ENCODE peak calls at places on chromosomes 11 and 22, in five cellular contexts. M is brain microvascular endothelial cell, S is AG04450, V is PC-9, G is endothelial cell of umbilical vein. N is an unnamed sample.

GRCh38 chr11:101082813-101083212 is 46.8 kb downstream of the PGR start:
- DNase-seq in M (no peak), S (no peak), V (no peak), G (no peak), N (no peak)

GRCh38 chr11:114259551-114259983 is 36.6 kb upstream of the NNMT start:
- DNase-seq in M (no peak), S (no peak), V (no peak), G (no peak), N (no peak)

GRCh38 chr22:28116261-28116673 is 197.2 kb upstream of the PITPNB start:
- DNase-seq in M (peak), S (peak), V (peak), G (no peak), N (peak)

GRCh38 chr11:71311928-71312510 is 59.6 kb upstream of the SHANK2 start:
- DNase-seq in M (no peak), S (no peak), V (no peak), G (no peak), N (no peak)

GRCh38 chr11:47980093-47980906 is at the start of gene PTPRJ:
- DNase-seq in M (no peak), S (no peak), V (no peak), G (peak), N (peak)

GRCh38 chr11:130121430-130121978 is 38.1 kb upstream of the ST14 start:
- DNase-seq in M (peak), S (peak), V (no peak), G (peak), N (no peak)

GRCh38 chr11:26228778-26229177 is 103.2 kb upstream of the ANO3 start:
- DNase-seq in M (peak), S (no peak), V (no peak), G (peak), N (no peak)

GRCh38 chr11:33742249-33742851 is 6.1 kb upstream of the CD59 start:
- DNase-seq in M (no peak), S (no peak), V (peak), G (peak), N (no peak)

GRCh38 chr11:11010624-11011127 is 152.8 kb upstream of the ZBED5 start:
- DNase-seq in M (peak), S (no peak), V (no peak), G (peak), N (peak)

GRCh38 chr22:46791201-46791731 is 28.8 kb downstream of the TBC1D22A start:
- DNase-seq in M (peak), S (no peak), V (no peak), G (peak), N (peak)

GRCh38 chr11:9748361-9748970 is 84.6 kb downstream of the SWAP70 start:
- DNase-seq in M (peak), S (no peak), V (peak), G (peak), N (no peak)

GRCh38 chr11:62694455-62695167 is 5.3 kb upstream of the LRRN4CL start:
- DNase-seq in M (peak), S (peak), V (no peak), G (peak), N (no peak)

GRCh38 chr11:120182790-120183491 is 27.9 kb upstream of the OAF start:
- DNase-seq in M (no peak), S (no peak), V (no peak), G (no peak), N (peak)

GRCh38 chr11:36056160-36056751 is 112.4 kb downstream of the LDLRAD3 start:
- DNase-seq in M (peak), S (no peak), V (peak), G (peak), N (no peak)

GRCh38 chr11:63705526-63705925 is 24.2 kb downstream of the RTN3 start:
- DNase-seq in M (no peak), S (no peak), V (no peak), G (peak), N (no peak)

GRCh38 chr22:49195636-49196035 is 632.0 kb downstream of the BRD1 start:
- DNase-seq in M (no peak), S (no peak), V (no peak), G (no peak), N (no peak)

GRCh38 chr11:117170210-117170609 is 8.3 kb upstream of the SIDT2 start:
- DNase-seq in M (no peak), S (no peak), V (no peak), G (no peak), N (no peak)

GRCh38 chr11:100719809-100720221 is 32.7 kb downstream of the ARHGAP42 start:
- DNase-seq in M (peak), S (no peak), V (peak), G (peak), N (peak)

GRCh38 chr11:68868221-68868620 is 26.5 kb upstream of the CPT1A start:
- DNase-seq in M (no peak), S (no peak), V (no peak), G (no peak), N (no peak)

GRCh38 chr22:43923631-43924548 is at the start of gene PNPLA3:
- DNase-seq in M (peak), S (peak), V (peak), G (peak), N (peak)

GRCh38 chr11:19714093-19714386 is 1.4 kb downstream of the NAV2 start:
- DNase-seq in M (peak), S (no peak), V (no peak), G (peak), N (no peak)

GRCh38 chr11:6210274-6210955 is 5.1 kb downstream of the C11orf42 start:
- DNase-seq in M (no peak), S (no peak), V (no peak), G (no peak), N (no peak)

GRCh38 chr11:76166314-76166713 is 40.0 kb downstream of the WNT11 start:
- DNase-seq in M (no peak), S (no peak), V (no peak), G (no peak), N (no peak)

GRCh38 chr11:17652556-17652955 is 66.8 kb upstream of the MYOD1 start:
- DNase-seq in M (no peak), S (no peak), V (no peak), G (no peak), N (no peak)

GRCh38 chr22:17198188-17199130 is 20.8 kb downstream of the ADA2 start:
- DNase-seq in M (no peak), S (no peak), V (no peak), G (no peak), N (no peak)

GRCh38 chr22:42907404-42908081 is 50.5 kb upstream of the ARFGAP3 start:
- DNase-seq in M (no peak), S (no peak), V (no peak), G (no peak), N (no peak)

GRCh38 chr11:22084564-22084963 is 108.3 kb upstream of the ANO5 start:
- DNase-seq in M (no peak), S (no peak), V (no peak), G (no peak), N (no peak)

GRCh38 chr11:80155412-80156017 is 714.7 kb upstream of the TENM4 start:
- DNase-seq in M (peak), S (no peak), V (no peak), G (peak), N (peak)

GRCh38 chr11:60985991-60986915 is 14.8 kb downstream of the CD6 start:
- DNase-seq in M (peak), S (peak), V (peak), G (no peak), N (peak)

GRCh38 chr11:106624377-106624776 is 393.9 kb downstream of the GUCY1A2 start:
- DNase-seq in M (no peak), S (no peak), V (no peak), G (no peak), N (no peak)

GRCh38 chr11:113162590-113162961 is 151.8 kb upstream of the TTC12 start:
- DNase-seq in M (no peak), S (no peak), V (no peak), G (no peak), N (no peak)

GRCh38 chr11:34300571-34301295 is 57.1 kb downstream of the ABTB2 start:
- DNase-seq in M (no peak), S (no peak), V (no peak), G (no peak), N (no peak)

GRCh38 chr11:19352072-19352735 is 111.5 kb upstream of the E2F8 start:
- DNase-seq in M (no peak), S (no peak), V (no peak), G (no peak), N (no peak)

GRCh38 chr11:34501962-34502361 is 11.6 kb downstream of the ELF5 start:
- DNase-seq in M (no peak), S (no peak), V (peak), G (no peak), N (no peak)

DNA sequence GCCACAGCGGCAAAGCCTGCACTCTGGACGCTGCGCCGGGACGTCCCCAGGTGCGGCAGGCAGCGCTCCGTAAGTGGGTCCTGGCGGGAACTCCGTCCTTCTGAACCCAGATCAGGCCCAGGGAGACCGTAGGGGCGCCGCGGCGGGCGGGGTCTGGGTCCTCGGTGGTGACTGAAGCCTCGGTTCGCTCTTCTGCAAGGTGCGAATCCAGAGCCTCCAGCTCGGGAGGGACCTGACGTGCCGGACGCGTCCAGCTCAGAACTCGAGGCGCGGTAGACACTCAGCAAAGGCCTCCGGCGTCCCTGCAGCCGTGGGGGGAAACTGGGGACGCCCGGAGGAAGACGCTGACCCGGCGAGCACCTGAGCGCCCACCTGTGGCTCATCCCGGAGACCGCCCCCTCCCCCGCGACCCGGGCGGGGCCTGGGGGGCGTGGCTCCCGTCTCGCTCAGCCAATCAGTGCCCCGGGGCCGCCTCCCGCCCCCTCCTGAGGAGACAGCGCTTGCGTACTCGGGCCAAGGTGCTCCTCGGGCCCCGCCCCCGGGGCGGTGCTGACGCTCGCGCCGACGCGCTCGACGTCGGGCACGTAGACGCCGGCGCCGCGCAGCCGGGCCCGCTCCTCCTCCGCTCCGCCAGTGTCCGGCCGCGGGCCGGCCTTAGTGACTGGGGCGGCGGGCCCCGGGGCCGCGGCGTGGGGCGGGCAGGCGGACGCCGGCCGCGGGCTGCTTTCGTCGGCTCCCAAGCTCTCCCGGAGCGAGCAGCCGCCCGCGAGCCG is at the start of gene PPFIA1:
- DNase-seq in M (peak), S (peak), V (peak), G (peak), N (peak)
- TF ChIP-seq CTCF in M (no peak), S (no peak), V (no peak), G (no peak), N (no peak)

DNA sequence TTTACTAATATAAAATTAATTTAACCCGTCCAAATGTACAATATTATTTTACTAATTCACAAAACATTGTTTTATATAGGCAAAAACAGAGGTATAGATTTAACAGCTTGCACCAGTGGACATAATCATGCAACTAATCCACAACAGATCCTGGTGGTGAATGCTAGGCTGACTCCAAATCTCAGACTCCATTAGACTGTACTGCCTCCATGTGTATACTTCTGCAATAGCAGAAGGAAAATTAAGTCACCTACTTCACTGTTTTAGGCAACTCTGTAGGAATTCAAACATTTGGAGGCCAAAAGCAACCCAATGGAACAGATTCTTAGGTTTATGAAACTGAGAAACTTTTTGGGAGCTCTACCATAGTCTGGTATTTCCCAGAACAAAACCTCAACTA is 30.0 kb upstream of the RAB39A start:
- DNase-seq in M (peak), S (peak), V (peak), G (peak), N (peak)
- H3K27ac ChIP-seq in M (no peak), S (no peak), V (no peak), G (no peak), N (no peak)

DNA sequence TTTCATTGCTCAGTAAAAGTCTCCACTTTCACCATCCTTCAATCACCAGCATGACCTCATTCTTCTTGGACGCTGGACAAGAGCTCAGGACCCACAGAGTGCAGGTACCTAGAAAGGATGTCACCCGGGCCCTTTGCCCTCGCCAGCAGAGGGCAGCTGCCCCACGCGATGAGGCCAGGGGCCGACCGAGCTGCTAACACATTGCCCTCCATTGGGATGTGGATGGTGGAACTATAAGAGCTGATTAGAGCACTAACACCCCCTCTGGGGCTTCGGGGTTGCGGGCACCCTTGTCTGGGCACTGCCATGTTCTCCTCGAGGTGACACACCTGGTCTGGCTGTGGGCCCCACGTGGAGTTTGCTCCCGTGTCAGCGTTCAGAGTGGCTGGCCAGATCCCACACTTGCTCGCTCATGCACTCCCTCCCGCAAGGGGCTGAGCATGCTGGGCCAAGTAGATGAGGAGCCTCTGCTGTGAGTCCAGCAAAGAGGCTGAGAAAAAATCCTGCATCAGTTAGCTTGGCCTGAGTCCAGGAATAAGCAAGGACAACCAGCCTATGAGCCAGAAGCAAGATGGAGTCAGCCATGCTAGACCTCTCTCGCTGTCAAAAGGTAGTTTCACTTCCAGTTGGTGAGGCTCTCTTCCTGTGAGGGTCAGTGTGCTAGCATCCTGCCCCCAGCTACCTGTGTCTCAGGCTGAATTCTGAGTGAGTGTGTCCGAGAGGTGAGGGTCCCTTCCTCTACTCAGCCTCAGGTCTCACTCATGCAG is 9.8 kb downstream of the KRTAP5-6 start:
- DNase-seq in M (no peak), S (no peak), V (no peak), G (no peak), N (no peak)
- TF ChIP-seq CTCF in M (no peak), S (peak), V (peak), G (no peak), N (no peak)

GRCh38 chr11:2913029-2913431 is 16.2 kb downstream of the PHLDA2 start:
- DNase-seq in M (peak), S (no peak), V (no peak), G (no peak), N (peak)

GRCh38 chr11:2912498-2912897 is 16.7 kb downstream of the PHLDA2 start:
- DNase-seq in M (peak), S (no peak), V (peak), G (peak), N (peak)

GRCh38 chr11:2914475-2915195 is 14.6 kb downstream of the PHLDA2 start:
- DNase-seq in M (no peak), S (no peak), V (no peak), G (no peak), N (no peak)

GRCh38 chr11:2915473-2915872 is 13.7 kb downstream of the PHLDA2 start:
- DNase-seq in M (no peak), S (no peak), V (no peak), G (no peak), N (no peak)

DNA sequence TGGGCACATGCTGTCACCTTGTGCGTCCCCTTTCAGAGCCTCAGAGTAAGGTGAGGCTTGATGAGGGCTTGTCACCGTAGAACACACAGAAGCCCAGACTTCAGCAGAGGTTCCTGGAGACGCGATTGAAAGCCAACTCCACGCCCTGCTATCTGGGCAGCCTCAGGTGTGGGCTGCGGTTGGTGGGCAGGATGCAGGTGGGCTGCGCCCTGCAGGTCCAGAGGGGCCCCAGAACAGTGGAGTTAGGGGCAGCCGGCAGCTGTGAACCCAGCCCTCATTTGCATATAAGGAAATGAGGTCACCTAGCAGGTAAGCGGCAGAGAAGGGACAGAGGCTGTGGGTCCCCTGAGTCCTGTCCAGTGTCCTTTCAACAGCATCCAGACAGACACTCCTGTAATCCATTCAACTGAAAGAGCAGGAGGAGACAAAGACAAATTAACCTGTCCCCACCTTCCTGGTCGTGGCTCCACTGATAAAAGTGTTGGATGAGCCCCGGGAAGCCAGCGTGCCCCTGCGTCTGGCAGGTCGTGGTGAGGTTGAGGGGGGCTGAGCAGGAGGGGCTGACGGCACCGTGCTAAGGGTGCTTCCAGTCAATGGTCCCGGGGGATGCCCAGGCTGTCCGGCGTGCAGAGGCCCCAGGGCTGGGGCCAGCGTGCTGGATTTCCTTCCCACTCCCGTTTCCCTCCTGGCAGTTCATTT is 15.3 kb downstream of the PHLDA2 start:
- DNase-seq in M (no peak), S (no peak), V (no peak), G (no peak), N (no peak)
- H3K27ac ChIP-seq in M (no peak), S (no peak), V (peak), G (no peak), N (peak)

GRCh38 chr22:35797411-35797810 is 79.7 kb downstream of the APOL5 start:
- DNase-seq in M (no peak), S (no peak), V (no peak), G (no peak), N (no peak)
- TF ChIP-seq CTCF in M (no peak), S (no peak), V (no peak), G (no peak), N (no peak)

DNA sequence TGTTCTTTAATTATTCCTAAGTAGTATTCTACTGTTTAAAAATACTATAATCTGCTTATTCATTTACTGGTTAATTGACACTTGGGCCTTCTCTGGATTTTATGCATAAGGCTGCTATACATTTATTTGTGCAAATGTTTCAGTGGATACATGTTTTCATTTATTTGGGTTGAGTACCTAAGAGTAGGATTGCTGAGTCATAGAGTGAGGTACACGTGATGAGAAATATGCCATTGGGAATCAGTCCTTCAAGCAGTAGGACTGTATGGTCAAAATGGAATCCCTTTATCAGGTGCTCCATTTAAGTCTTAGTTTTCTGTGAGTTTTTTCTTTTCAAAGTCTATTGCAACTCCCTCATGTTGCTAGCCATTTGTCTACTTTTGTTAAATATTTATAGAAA is 275.2 kb upstream of the SORL1-AS1 start:
- DNase-seq in M (no peak), S (no peak), V (no peak), G (no peak), N (no peak)
- H3K27ac ChIP-seq in M (no peak), S (no peak), V (no peak), G (no peak), N (no peak)

DNA sequence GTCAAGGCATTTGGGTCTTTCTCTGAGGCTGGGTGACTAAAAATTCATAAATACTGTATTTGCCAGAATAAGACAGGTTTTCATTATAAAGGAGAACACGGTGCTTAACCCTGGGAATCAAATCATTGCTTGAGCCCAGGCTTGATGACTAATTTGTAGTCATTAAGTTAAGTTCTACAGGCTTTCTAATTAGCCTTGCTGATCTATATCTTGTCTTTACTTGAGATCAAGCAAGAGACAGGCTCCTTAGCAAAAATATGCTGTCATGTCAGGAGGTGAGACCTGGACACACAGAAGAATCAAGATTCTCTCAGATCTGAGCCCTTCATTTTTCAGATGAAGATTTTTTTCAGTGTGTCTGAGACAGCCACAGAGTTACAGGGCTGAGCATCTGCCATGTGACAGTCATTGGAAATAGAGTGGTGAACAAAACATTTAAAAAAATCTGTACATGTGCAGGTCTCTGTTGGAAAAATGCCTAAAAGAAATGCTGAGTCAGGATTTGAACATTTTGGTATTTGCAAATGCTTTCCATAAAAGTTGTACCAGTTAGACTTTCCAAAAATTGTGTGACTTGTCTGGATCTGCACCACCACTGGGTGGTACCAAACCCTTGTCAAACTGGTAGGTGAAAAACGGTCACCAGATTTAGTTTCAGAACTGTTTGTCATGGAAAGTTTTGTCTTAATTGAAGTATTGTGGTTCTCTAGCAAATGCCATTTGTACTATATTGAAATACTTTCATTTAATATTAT is 14.7 kb downstream of the ACAT1 start:
- DNase-seq in M (no peak), S (no peak), V (peak), G (no peak), N (no peak)
- TF ChIP-seq CTCF in M (peak), S (no peak), V (peak), G (no peak), N (peak)

N was measured in RWPE1.